ENCODE peak calls at places on chromosomes 5 and 9, in four cellular contexts. O is AG08395; U is NCI-H1930; N is CD4-positive, alpha-beta memory T cell. S is an unnamed sample.

GRCh38 chr5:74576941-74577456 is 63.5 kb downstream of the ENC1 start:
- DNase-seq in U (no peak), N (peak), O (peak), S (peak)

GRCh38 chr5:12100542-12100941 is 196.3 kb upstream of the CTNND2 start:
- DNase-seq in N (no peak), O (no peak), U (no peak), S (no peak)

GRCh38 chr5:60522299-60522915 is 177.6 kb downstream of the DEPDC1B start:
- DNase-seq in O (no peak), U (no peak), N (no peak), S (peak)

GRCh38 chr9:128150594-128151342 is 1.5 kb downstream of the LCN2 start:
- DNase-seq in U (no peak), O (no peak), N (no peak), S (no peak)

GRCh38 chr9:94920439-94920951 is 194.0 kb downstream of the AOPEP start:
- DNase-seq in N (no peak), O (peak), U (no peak), S (peak)

GRCh38 chr5:120615967-120616645 is 152.0 kb downstream of the PRR16 start:
- DNase-seq in U (no peak), N (no peak), O (peak), S (peak)

GRCh38 chr5:2802693-2803365 is 51.4 kb upstream of the IRX2 start:
- DNase-seq in O (no peak), N (no peak), U (no peak), S (no peak)

GRCh38 chr9:125435776-125436612 is 174.4 kb downstream of the GAPVD1 start:
- DNase-seq in O (no peak), U (no peak), N (no peak), S (no peak)

GRCh38 chr9:93126151-93126781 is 7.8 kb downstream of the NINJ1 start:
- DNase-seq in N (no peak), O (no peak), U (no peak), S (no peak)

GRCh38 chr5:14212838-14213237 is 69.7 kb downstream of the TRIO start:
- DNase-seq in N (no peak), U (no peak), O (no peak), S (no peak)